ENCODE peak calls at places on chromosomes 16 and 17, in six cellular contexts. M is SK-N-SH, D is HCT116, S is K562, G is WTC11, K is HepG2. V is an unnamed sample.

GRCh38 chr16:57781349-57781740 is 20.9 kb downstream of the KIFC3 start:
- DNase-seq in D (no peak), S (no peak), K (no peak), M (no peak), G (no peak), V (no peak)

GRCh38 chr17:77217566-77217965 is 76.8 kb downstream of the SEC14L1 start:
- DNase-seq in S (no peak), K (no peak), M (no peak), G (no peak), D (no peak), V (no peak)

GRCh38 chr17:67770539-67770938 is 52.8 kb downstream of the NOL11 start:
- DNase-seq in M (no peak), D (no peak), K (no peak), S (no peak), G (no peak), V (no peak)

GRCh38 chr17:78300962-78301820 is 58.7 kb downstream of the SOCS3 start:
- DNase-seq in G (no peak), K (no peak), D (peak; percentile 59), S (no peak), M (no peak), V (no peak)

GRCh38 chr17:31488264-31488981 is 96.9 kb downstream of the RAB11FIP4 start:
- DNase-seq in M (peak; percentile 68), K (no peak), G (peak; percentile 56), D (no peak), S (no peak), V (no peak)

GRCh38 chr17:28807925-28808641 is 34.5 kb downstream of the FAM222B start:
- DNase-seq in G (no peak), M (no peak), S (no peak), D (peak; percentile 69), K (peak; percentile 68), V (no peak)

GRCh38 chr17:50184611-50185398 is 16.6 kb downstream of the COL1A1 start:
- DNase-seq in G (no peak), M (no peak), K (no peak), S (no peak), D (no peak), V (no peak)

GRCh38 chr17:79513805-79514535 is 96.9 kb downstream of the RBFOX3 start:
- DNase-seq in S (peak; percentile 18), G (no peak), K (no peak), D (no peak), M (no peak), V (no peak)

GRCh38 chr16:66311306-66311705 is 55.2 kb upstream of the CDH5 start:
- DNase-seq in M (no peak), D (no peak), S (no peak), K (no peak), G (no peak), V (no peak)

GRCh38 chr17:5027921-5028320 is 7.3 kb downstream of the SLC52A1 start:
- DNase-seq in D (no peak), S (no peak), G (no peak), K (no peak), M (no peak), V (no peak)

GRCh38 chr16:8572919-8573724 is 17.2 kb downstream of the TMEM114 start:
- DNase-seq in G (peak; percentile 55), M (peak; percentile 50), D (peak; percentile 29), S (peak; percentile 47), K (peak; percentile 61), V (no peak)

GRCh38 chr16:69481901-69482341 is 57.5 kb downstream of the CYB5B start:
- DNase-seq in S (peak; percentile 49), G (no peak), M (no peak), K (no peak), D (no peak), V (no peak)

GRCh38 chr17:34619687-34620217 is 40.4 kb downstream of the TMEM132E start:
- DNase-seq in G (no peak), M (no peak), S (no peak), K (no peak), D (no peak), V (no peak)

GRCh38 chr16:66382171-66382965 is 15.9 kb downstream of the CDH5 start:
- DNase-seq in S (no peak), G (peak; percentile 16), K (no peak), D (no peak), M (no peak), V (no peak)

GRCh38 chr17:49349535-49349934 is 12.5 kb downstream of the ZNF652 start:
- DNase-seq in G (no peak), K (no peak), S (no peak), D (no peak), M (no peak), V (no peak)

GRCh38 chr17:80971704-80972304 is 19.8 kb upstream of the CHMP6 start:
- DNase-seq in S (no peak), M (no peak), D (no peak), G (no peak), K (no peak), V (no peak)

DNA sequence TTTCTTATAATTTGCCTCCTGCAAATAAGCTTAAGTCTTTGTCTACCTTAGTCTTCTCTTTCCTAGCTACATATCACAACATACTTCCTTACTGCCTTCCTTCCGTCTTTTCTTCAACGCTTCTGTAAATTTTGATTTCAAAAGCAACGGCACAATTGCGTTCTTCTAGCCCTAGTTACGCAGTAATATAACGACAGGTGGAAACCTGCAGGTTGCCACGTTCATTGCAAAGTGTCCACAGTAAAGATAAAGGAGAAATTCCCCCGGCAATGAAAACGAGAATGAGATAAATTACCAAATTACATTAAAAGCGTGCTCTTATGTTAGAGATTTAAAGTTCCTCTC is 522 bp upstream of the PSMD7 start:
- DNase-seq in G (no peak), M (no peak), K (no peak), S (no peak), D (no peak), V (no peak)
- TF ChIP-seq MAX in G (no peak), M (no peak), K (no peak), S (no peak), D (no peak), V (no peak)

GRCh38 chr16:85208181-85208580 is 95.9 kb upstream of the CIBAR2 start:
- DNase-seq in S (no peak), D (no peak), M (no peak), G (no peak), K (no peak), V (no peak)

GRCh38 chr16:85211247-85211910 is 99.1 kb upstream of the CIBAR2 start:
- DNase-seq in D (no peak), K (no peak), S (no peak), G (no peak), M (no peak), V (no peak)

GRCh38 chr16:85208643-85209520 is 96.6 kb upstream of the CIBAR2 start:
- DNase-seq in M (no peak), S (no peak), K (no peak), G (no peak), D (no peak), V (no peak)

GRCh38 chr16:85209526-85210121 is 97.4 kb upstream of the CIBAR2 start:
- DNase-seq in M (no peak), D (no peak), S (no peak), K (peak; percentile 34), G (no peak), V (no peak)

DNA sequence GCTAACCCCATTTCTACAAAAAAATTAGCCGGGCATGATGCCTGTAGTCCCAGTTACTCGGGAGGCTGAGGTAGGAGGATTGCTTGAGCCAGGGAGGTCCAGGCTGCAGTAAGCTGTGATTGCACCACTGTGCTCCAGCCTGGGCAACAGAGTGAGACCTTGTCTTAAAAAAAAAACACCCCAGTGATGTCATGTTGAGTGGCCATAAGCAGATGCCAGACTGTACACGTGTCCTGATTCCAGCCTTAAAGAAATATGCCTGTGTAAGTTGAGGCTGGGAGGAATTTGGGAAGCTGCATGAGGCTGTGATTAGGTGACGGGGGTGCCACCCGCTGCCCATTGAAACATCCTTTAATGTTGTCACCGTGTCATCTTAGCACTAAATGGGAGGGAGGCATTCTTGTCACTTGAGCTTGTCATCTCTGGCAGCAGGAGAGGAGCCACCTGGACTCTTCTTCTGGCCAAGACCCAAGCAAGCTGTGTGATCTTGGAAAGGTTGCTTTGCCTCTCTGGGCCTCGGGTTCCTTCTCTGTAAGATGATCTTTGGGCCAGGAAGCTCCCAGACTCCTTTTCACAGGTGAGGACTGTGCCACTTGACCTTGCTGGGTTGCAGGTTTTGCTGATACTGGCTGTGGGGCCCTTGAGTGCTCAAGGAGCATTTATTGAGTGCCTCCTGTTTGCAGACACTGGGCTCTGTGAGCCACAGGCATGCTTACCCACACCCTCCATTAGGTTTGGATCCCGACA is 98.3 kb upstream of the CIBAR2 start:
- DNase-seq in G (no peak), S (no peak), M (no peak), D (no peak), K (no peak), V (no peak)
- TF ChIP-seq MAX in G (no peak), S (no peak), M (peak; percentile 72), D (no peak), K (no peak), V (no peak)

DNA sequence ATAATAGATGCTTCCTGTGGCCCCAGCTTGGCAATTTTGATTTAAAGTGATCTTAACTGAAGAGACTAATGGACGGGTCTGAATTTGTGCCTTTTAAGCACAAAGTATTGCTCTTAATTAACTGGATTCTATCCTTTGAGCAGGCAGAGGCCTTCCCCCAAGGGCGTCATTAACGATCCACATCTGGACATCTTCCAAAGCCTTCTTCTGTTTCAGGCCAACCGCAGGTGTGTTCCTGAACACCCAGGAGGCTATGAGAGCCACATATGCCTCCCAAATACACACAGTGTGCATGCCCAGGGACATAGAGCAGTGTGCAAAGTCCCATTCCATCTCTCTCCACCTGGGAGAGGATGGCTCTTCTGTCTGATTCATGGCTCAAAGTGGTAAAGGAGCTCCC is 42.3 kb downstream of the MAPT start:
- DNase-seq in S (no peak), D (no peak), G (no peak), K (no peak), M (peak; percentile 47), V (no peak)
- TF ChIP-seq MAX in S (no peak), D (no peak), G (no peak), K (no peak), M (no peak), V (no peak)

DNA sequence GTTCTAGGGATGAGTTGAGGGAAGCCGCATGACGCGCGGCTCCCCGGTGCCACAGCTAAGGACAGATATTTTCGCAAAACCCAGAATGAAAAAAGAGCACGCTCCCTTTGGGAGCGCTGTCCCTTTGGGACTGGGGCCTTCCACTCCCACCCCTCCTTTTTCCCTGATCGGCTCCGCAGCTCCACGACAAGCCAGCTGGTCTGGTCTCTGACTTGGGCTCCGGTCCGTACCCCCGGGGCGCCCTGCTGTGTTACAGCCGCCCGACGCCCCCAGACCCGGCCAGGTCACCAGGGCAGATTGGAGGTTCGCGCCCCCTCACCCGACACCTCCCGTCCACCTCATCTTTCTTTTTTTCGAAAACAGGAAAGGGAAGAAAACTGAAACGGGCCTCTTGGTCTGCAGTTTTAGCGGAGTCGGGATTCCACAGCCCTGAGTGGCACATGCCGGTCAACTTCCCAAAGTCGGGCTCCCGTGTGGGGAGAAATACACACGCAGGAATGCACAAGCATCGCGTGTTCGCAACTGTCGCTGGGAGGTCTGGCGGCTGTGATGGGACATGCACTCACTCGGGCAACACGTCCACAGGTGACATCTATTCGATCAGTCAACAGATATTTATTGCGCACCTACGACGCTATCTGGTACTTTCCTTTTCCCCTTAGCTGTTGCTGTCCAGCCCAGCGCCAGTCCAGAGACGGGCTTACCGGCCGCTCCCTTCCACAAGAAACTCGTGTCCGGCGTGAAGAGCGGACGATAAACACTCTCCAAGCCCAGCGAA is 3.9 kb upstream of the SOX9 start:
- DNase-seq in S (no peak), G (peak; percentile 12), D (no peak), M (no peak), K (no peak), V (no peak)
- TF ChIP-seq MAX in S (no peak), G (no peak), D (no peak), M (no peak), K (no peak), V (no peak)

GRCh38 chr17:1179112-1179634 is 608 bp downstream of the ABR start:
- DNase-seq in S (no peak), G (no peak), D (no peak), M (peak; percentile 69), K (no peak), V (no peak)
- TF ChIP-seq MAX in S (no peak), G (no peak), D (no peak), M (no peak), K (no peak), V (no peak)

V was measured in GM12878.